ENCODE peak calls at places on chromosomes 3 and 15, in seven cellular contexts. One of them, this sample, is unnamed.

GRCh38 chr3:107943350-107943749 is 147.5 kb downstream of the CD47 start:
- DNase-seq in HepG2: no peak
- DNase-seq in HCT116: no peak
- DNase-seq in SK-N-SH: no peak
- DNase-seq in GM12878: no peak
- DNase-seq in H1: no peak
- DNase-seq in K562: no peak
- DNase-seq in this sample: no peak

GRCh38 chr3:98359993-98360675 is 6.5 kb downstream of the OR5K4 start:
- DNase-seq in HepG2: peak; percentile 49
- DNase-seq in HCT116: peak; percentile 21
- DNase-seq in SK-N-SH: no peak
- DNase-seq in GM12878: peak; percentile 48
- DNase-seq in H1: no peak
- DNase-seq in K562: peak; percentile 1
- DNase-seq in this sample: no peak

GRCh38 chr3:38116471-38117162 is 20.3 kb downstream of the ACAA1 start:
- DNase-seq in HepG2: no peak
- DNase-seq in HCT116: no peak
- DNase-seq in SK-N-SH: no peak
- DNase-seq in GM12878: no peak
- DNase-seq in H1: no peak
- DNase-seq in K562: peak; percentile 50
- DNase-seq in this sample: no peak

GRCh38 chr3:156601497-156601896 is 46.6 kb upstream of the SSR3 start:
- DNase-seq in HepG2: no peak
- DNase-seq in HCT116: no peak
- DNase-seq in SK-N-SH: no peak
- DNase-seq in GM12878: no peak
- DNase-seq in H1: no peak
- DNase-seq in K562: peak; percentile 83
- DNase-seq in this sample: no peak

GRCh38 chr3:12237912-12238650 is 50.8 kb upstream of the PPARG start:
- DNase-seq in HepG2: no peak
- DNase-seq in HCT116: no peak
- DNase-seq in SK-N-SH: no peak
- DNase-seq in GM12878: no peak
- DNase-seq in H1: no peak
- DNase-seq in K562: no peak
- DNase-seq in this sample: no peak

GRCh38 chr15:86080302-86080701 is 631 bp downstream of the AGBL1 start:
- DNase-seq in HepG2: no peak
- DNase-seq in HCT116: no peak
- DNase-seq in SK-N-SH: no peak
- DNase-seq in GM12878: no peak
- DNase-seq in H1: no peak
- DNase-seq in K562: no peak
- DNase-seq in this sample: no peak

GRCh38 chr3:187263270-187263669 is 28.3 kb downstream of the MASP1 start:
- DNase-seq in HepG2: no peak
- DNase-seq in HCT116: no peak
- DNase-seq in SK-N-SH: no peak
- DNase-seq in GM12878: no peak
- DNase-seq in H1: no peak
- DNase-seq in K562: no peak
- DNase-seq in this sample: no peak

GRCh38 chr3:120625199-120625598 is 29.1 kb downstream of the NDUFB4 start:
- DNase-seq in HepG2: no peak
- DNase-seq in HCT116: no peak
- DNase-seq in SK-N-SH: no peak
- DNase-seq in GM12878: no peak
- DNase-seq in H1: no peak
- DNase-seq in K562: no peak
- DNase-seq in this sample: no peak

GRCh38 chr3:115655761-115656282 is 32.5 kb downstream of the GAP43 start:
- DNase-seq in HepG2: no peak
- DNase-seq in HCT116: no peak
- DNase-seq in SK-N-SH: peak; percentile 33
- DNase-seq in GM12878: no peak
- DNase-seq in H1: no peak
- DNase-seq in K562: no peak
- DNase-seq in this sample: no peak

GRCh38 chr15:72110355-72110754 is 7.6 kb downstream of the MYO9A start:
- DNase-seq in HepG2: peak; percentile 54
- DNase-seq in HCT116: no peak
- DNase-seq in SK-N-SH: no peak
- DNase-seq in GM12878: no peak
- DNase-seq in H1: no peak
- DNase-seq in K562: no peak
- DNase-seq in this sample: no peak

GRCh38 chr3:115617573-115617972 is 5.7 kb upstream of the GAP43 start:
- DNase-seq in HepG2: no peak
- DNase-seq in HCT116: no peak
- DNase-seq in SK-N-SH: no peak
- DNase-seq in GM12878: no peak
- DNase-seq in H1: no peak
- DNase-seq in K562: no peak
- DNase-seq in this sample: no peak

GRCh38 chr3:194369522-194370279 is at the start of gene LRRC15:
- DNase-seq in HepG2: peak; percentile 38
- DNase-seq in HCT116: no peak
- DNase-seq in SK-N-SH: no peak
- DNase-seq in GM12878: no peak
- DNase-seq in H1: no peak
- DNase-seq in K562: peak; percentile 20
- DNase-seq in this sample: peak; percentile 79

GRCh38 chr3:80526153-80526552 is 758.4 kb upstream of the ROBO1 start:
- DNase-seq in HepG2: no peak
- DNase-seq in HCT116: no peak
- DNase-seq in SK-N-SH: no peak
- DNase-seq in GM12878: no peak
- DNase-seq in H1: no peak
- DNase-seq in K562: no peak
- DNase-seq in this sample: no peak

GRCh38 chr15:99735868-99736267 is 2.6 kb upstream of the LYSMD4 start:
- DNase-seq in HepG2: no peak
- DNase-seq in HCT116: no peak
- DNase-seq in SK-N-SH: no peak
- DNase-seq in GM12878: no peak
- DNase-seq in H1: no peak
- DNase-seq in K562: no peak
- DNase-seq in this sample: no peak

GRCh38 chr3:140842984-140843649 is 98.5 kb upstream of the SLC25A36 start:
- DNase-seq in HepG2: no peak
- DNase-seq in HCT116: no peak
- DNase-seq in SK-N-SH: no peak
- DNase-seq in GM12878: peak; percentile 86
- DNase-seq in H1: no peak
- DNase-seq in K562: no peak
- DNase-seq in this sample: no peak

GRCh38 chr3:37103103-37103815 is 71.1 kb downstream of the LRRFIP2 start:
- DNase-seq in HepG2: no peak
- DNase-seq in HCT116: no peak
- DNase-seq in SK-N-SH: no peak
- DNase-seq in GM12878: no peak
- DNase-seq in H1: no peak
- DNase-seq in K562: no peak
- DNase-seq in this sample: no peak

GRCh38 chr3:81985996-81986723 is 224.7 kb upstream of the GBE1 start:
- DNase-seq in HepG2: peak; percentile 74
- DNase-seq in HCT116: peak; percentile 58
- DNase-seq in SK-N-SH: no peak
- DNase-seq in GM12878: no peak
- DNase-seq in H1: no peak
- DNase-seq in K562: peak; percentile 19
- DNase-seq in this sample: no peak

GRCh38 chr15:31554261-31554660 is 227.6 kb downstream of the KLF13 start:
- DNase-seq in HepG2: no peak
- DNase-seq in HCT116: no peak
- DNase-seq in SK-N-SH: no peak
- DNase-seq in GM12878: no peak
- DNase-seq in H1: no peak
- DNase-seq in K562: no peak
- DNase-seq in this sample: no peak

GRCh38 chr3:50603261-50604109 is 8.1 kb downstream of the CISH start:
- DNase-seq in HepG2: no peak
- DNase-seq in HCT116: no peak
- DNase-seq in SK-N-SH: no peak
- DNase-seq in GM12878: no peak
- DNase-seq in H1: no peak
- DNase-seq in K562: no peak
- DNase-seq in this sample: no peak
- TF ChIP-seq JUND in HepG2: no peak
- TF ChIP-seq JUND in HCT116: no peak
- TF ChIP-seq JUND in SK-N-SH: no peak
- TF ChIP-seq JUND in GM12878: no peak
- TF ChIP-seq JUND in H1: no peak
- TF ChIP-seq JUND in K562: no peak
- TF ChIP-seq JUND in this sample: no peak

GRCh38 chr15:69398541-69398940 is 15.6 kb upstream of the KIF23 start:
- DNase-seq in HepG2: no peak
- DNase-seq in HCT116: no peak
- DNase-seq in SK-N-SH: no peak
- DNase-seq in GM12878: no peak
- DNase-seq in H1: no peak
- DNase-seq in K562: no peak
- DNase-seq in this sample: no peak
- TF ChIP-seq JUND in HepG2: no peak
- TF ChIP-seq JUND in HCT116: no peak
- TF ChIP-seq JUND in SK-N-SH: no peak
- TF ChIP-seq JUND in GM12878: no peak
- TF ChIP-seq JUND in H1: no peak
- TF ChIP-seq JUND in K562: no peak
- TF ChIP-seq JUND in this sample: no peak

DNA sequence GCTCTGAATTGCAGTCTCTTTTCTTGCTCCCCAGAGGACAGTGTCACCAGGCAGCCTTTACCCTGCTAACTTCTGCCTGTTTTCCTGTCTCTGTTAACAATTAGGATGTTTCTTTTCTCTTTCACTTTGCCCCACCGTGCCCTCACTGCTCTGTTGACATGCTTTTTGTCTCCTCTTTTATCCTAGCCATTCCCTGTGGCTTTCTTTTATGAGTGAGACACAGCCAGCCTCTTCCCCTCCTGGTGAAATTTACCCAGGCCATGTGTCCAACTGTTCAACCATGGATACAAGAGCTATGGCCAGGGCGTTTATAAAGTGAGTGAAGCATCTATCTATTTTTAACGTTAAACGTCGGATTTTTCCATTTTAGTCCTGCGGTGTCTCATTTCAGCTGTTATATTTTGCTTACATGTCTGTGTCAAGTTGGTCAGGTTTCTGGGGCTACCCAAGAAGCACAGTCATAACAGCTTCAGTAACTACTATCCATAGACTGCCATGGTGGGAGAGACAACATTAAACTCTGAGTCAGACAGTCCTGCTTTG is 443.2 kb upstream of the AZI2 start:
- DNase-seq in HepG2: no peak
- DNase-seq in HCT116: no peak
- DNase-seq in SK-N-SH: no peak
- DNase-seq in GM12878: no peak
- DNase-seq in H1: no peak
- DNase-seq in K562: no peak
- DNase-seq in this sample: no peak
- TF ChIP-seq JUND in HepG2: no peak
- TF ChIP-seq JUND in HCT116: no peak
- TF ChIP-seq JUND in SK-N-SH: no peak
- TF ChIP-seq JUND in GM12878: no peak
- TF ChIP-seq JUND in H1: no peak
- TF ChIP-seq JUND in K562: no peak
- TF ChIP-seq JUND in this sample: no peak

GRCh38 chr3:188938999-188939398 is 232.8 kb upstream of the TPRG1 start:
- DNase-seq in HepG2: no peak
- DNase-seq in HCT116: no peak
- DNase-seq in SK-N-SH: no peak
- DNase-seq in GM12878: no peak
- DNase-seq in H1: no peak
- DNase-seq in K562: no peak
- DNase-seq in this sample: no peak

GRCh38 chr3:188937389-188937788 is 234.4 kb upstream of the TPRG1 start:
- DNase-seq in HepG2: no peak
- DNase-seq in HCT116: no peak
- DNase-seq in SK-N-SH: no peak
- DNase-seq in GM12878: no peak
- DNase-seq in H1: no peak
- DNase-seq in K562: no peak
- DNase-seq in this sample: no peak

GRCh38 chr3:188940213-188940914 is 231.4 kb upstream of the TPRG1 start:
- DNase-seq in HepG2: no peak
- DNase-seq in HCT116: no peak
- DNase-seq in SK-N-SH: no peak
- DNase-seq in GM12878: no peak
- DNase-seq in H1: peak; percentile 8
- DNase-seq in K562: no peak
- DNase-seq in this sample: no peak

GRCh38 chr3:188939799-188940198 is 232.0 kb upstream of the TPRG1 start:
- DNase-seq in HepG2: no peak
- DNase-seq in HCT116: no peak
- DNase-seq in SK-N-SH: no peak
- DNase-seq in GM12878: no peak
- DNase-seq in H1: no peak
- DNase-seq in K562: no peak
- DNase-seq in this sample: no peak

GRCh38 chr3:188936597-188937107 is 235.1 kb upstream of the TPRG1 start:
- DNase-seq in HepG2: no peak
- DNase-seq in HCT116: no peak
- DNase-seq in SK-N-SH: no peak
- DNase-seq in GM12878: no peak
- DNase-seq in H1: peak; percentile 13
- DNase-seq in K562: no peak
- DNase-seq in this sample: no peak
- TF ChIP-seq JUND in HepG2: no peak
- TF ChIP-seq JUND in HCT116: no peak
- TF ChIP-seq JUND in SK-N-SH: no peak
- TF ChIP-seq JUND in GM12878: no peak
- TF ChIP-seq JUND in H1: no peak
- TF ChIP-seq JUND in K562: no peak
- TF ChIP-seq JUND in this sample: no peak

This sample was measured in T47D.